ENCODE peak calls at places on chromosomes 2 and 18, in nine cellular contexts. Y is stimulated activated CD8-positive, alpha-beta memory T cell treated with anti-CD3 and anti-CD28 coated beads, Interleukin-7, amount 100 ng/mL, for 1 hour; I is HT1080; P is AG04449; J is HFFc6; E is tibial artery; X is cardiac septum; W is GM23338; L is RPMI8226. B is an unnamed sample.

GRCh38 chr2:98730851-98731708 is at the start of gene MGAT4A:
- DNase-seq in Y (peak; percentile 64), I (no peak), P (no peak), J (no peak), E (peak; percentile 65), X (peak; percentile 90), W (peak; percentile 70), L (peak; percentile 80), B (peak; percentile 5)

GRCh38 chr2:17593445-17593840 is 52.9 kb downstream of the VSNL1 start:
- DNase-seq in Y (no peak), I (no peak), P (no peak), J (no peak), E (no peak), X (no peak), W (no peak), L (no peak), B (no peak)

GRCh38 chr2:37652199-37652640 is 19.2 kb downstream of the CDC42EP3 start:
- DNase-seq in Y (no peak), I (peak; percentile 99), P (no peak), J (peak; percentile 95), E (no peak), X (no peak), W (no peak), L (peak; percentile 70), B (peak; percentile 93)

GRCh38 chr18:32040936-32041335 is 22.3 kb downstream of the RNF125 start:
- DNase-seq in Y (no peak), I (no peak), P (no peak), J (no peak), E (no peak), X (no peak), W (no peak), L (no peak), B (no peak)

GRCh38 chr18:40012931-40013609 is 1942.0 kb upstream of the PIK3C3 start:
- DNase-seq in Y (no peak), I (peak; percentile 67), P (no peak), J (no peak), E (no peak), X (no peak), W (no peak), L (no peak), B (peak; percentile 14)

GRCh38 chr2:50729306-50730105 is 302.4 kb downstream of the NRXN1 start:
- DNase-seq in Y (no peak), I (no peak), P (no peak), J (no peak), E (no peak), X (no peak), W (peak; percentile 64), L (no peak), B (no peak)

GRCh38 chr2:16226942-16227664 is 286.8 kb downstream of the MYCN start:
- DNase-seq in Y (no peak), I (no peak), P (no peak), J (no peak), E (no peak), X (no peak), W (peak; percentile 22), L (no peak), B (no peak)

GRCh38 chr2:147325955-147326354 is 518.9 kb upstream of the ACVR2A start:
- DNase-seq in Y (no peak), I (no peak), P (no peak), J (no peak), E (no peak), X (no peak), W (no peak), L (no peak), B (no peak)

GRCh38 chr2:169225906-169226305 is 136.4 kb downstream of the LRP2 start:
- DNase-seq in Y (no peak), I (no peak), P (no peak), J (no peak), E (no peak), X (no peak), W (no peak), L (no peak), B (no peak)